ENCODE peak calls at places on chromosomes 4 and X, in five cellular contexts. Y, T, N, X and E are unnamed samples.

GRCh38 chr4:152929888-152930287 is 6.2 kb upstream of the FHDC1 start:
- DNase-seq in Y (no peak), T (no peak), N (no peak), X (no peak), E (no peak)

GRCh38 chr4:137267024-137267423 is 265.3 kb downstream of the PCDH18 start:
- DNase-seq in Y (no peak), T (no peak), N (no peak), X (no peak), E (no peak)

GRCh38 chrX:32293962-32294708 is 917.2 kb downstream of the DMD start:
- DNase-seq in Y (no peak), T (no peak), N (no peak), X (no peak), E (no peak)

GRCh38 chrX:8988456-8988855 is 45.5 kb downstream of the FAM9B start:
- DNase-seq in Y (no peak), T (no peak), N (no peak), X (no peak), E (peak; percentile 0)

GRCh38 chrX:115960440-115961084 is 210.0 kb upstream of the AGTR2 start:
- DNase-seq in Y (no peak), T (no peak), N (no peak), X (no peak), E (no peak)

GRCh38 chr4:76011700-76012387 is 4.5 kb upstream of the CXCL9 start:
- DNase-seq in Y (no peak), T (peak; percentile 37), N (no peak), X (peak; percentile 60), E (no peak)

GRCh38 chr4:121995790-121996537 is 44.1 kb upstream of the TRPC3 start:
- DNase-seq in Y (no peak), T (no peak), N (no peak), X (no peak), E (no peak)

GRCh38 chrX:6052111-6052745 is 176.4 kb downstream of the NLGN4X start:
- DNase-seq in Y (no peak), T (no peak), N (no peak), X (no peak), E (no peak)

GRCh38 chrX:148914783-148915182 is 414.4 kb downstream of the AFF2 start:
- DNase-seq in Y (no peak), T (no peak), N (no peak), X (peak; percentile 72), E (no peak)

GRCh38 chr4:5760936-5761480 is 50.0 kb downstream of the EVC start:
- DNase-seq in Y (no peak), T (no peak), N (no peak), X (no peak), E (no peak)

GRCh38 chr4:37999000-37999745 is 39.0 kb downstream of the PTTG2 start:
- DNase-seq in Y (no peak), T (no peak), N (no peak), X (no peak), E (no peak)

GRCh38 chr4:24980064-24980690 is 50.6 kb downstream of the LGI2 start:
- DNase-seq in Y (peak; percentile 69), T (peak; percentile 47), N (peak; percentile 41), X (peak; percentile 19), E (peak; percentile 33)

GRCh38 chrX:71103110-71103983 is 3.2 kb downstream of the CXorf65 start:
- DNase-seq in Y (peak; percentile 85), T (peak; percentile 66), N (peak; percentile 43), X (no peak), E (no peak)

GRCh38 chr4:16598241-16599224 is 299.9 kb downstream of the LDB2 start:
- DNase-seq in Y (no peak), T (no peak), N (no peak), X (no peak), E (peak; percentile 2)

GRCh38 chr4:177283167-177283566 is 26.5 kb upstream of the NEIL3 start:
- DNase-seq in Y (no peak), T (no peak), N (no peak), X (no peak), E (no peak)

GRCh38 chr4:33054161-33054560 is 2334.0 kb downstream of the PCDH7 start:
- DNase-seq in Y (no peak), T (no peak), N (no peak), X (no peak), E (no peak)

GRCh38 chrX:1313788-1314187 is 22.8 kb upstream of the IL3RA start:
- DNase-seq in Y (no peak), T (no peak), N (no peak), X (no peak), E (no peak)

GRCh38 chrX:132532955-132533354 is 44.1 kb upstream of the MBNL3 start:
- DNase-seq in Y (no peak), T (no peak), N (no peak), X (no peak), E (peak; percentile 87)

GRCh38 chr4:4333265-4333706 is 43.2 kb downstream of the ZBTB49 start:
- DNase-seq in Y (no peak), T (no peak), N (no peak), X (no peak), E (no peak)

GRCh38 chrX:30246769-30247489 is at the start of gene MAGEB1:
- DNase-seq in Y (peak; percentile 70), T (peak; percentile 62), N (peak; percentile 33), X (no peak), E (peak; percentile 8)

GRCh38 chr4:139738846-139739613 is 73.4 kb downstream of the MGST2 start:
- DNase-seq in Y (no peak), T (no peak), N (no peak), X (no peak), E (peak; percentile 91)

GRCh38 chrX:116379854-116380253 is 56.6 kb upstream of the SLC6A14 start:
- DNase-seq in Y (no peak), T (no peak), N (no peak), X (no peak), E (no peak)

GRCh38 chr4:7631288-7631633 is 196.5 kb upstream of the PSAPL1 start:
- DNase-seq in Y (no peak), T (no peak), N (no peak), X (no peak), E (no peak)

GRCh38 chr4:7632971-7633370 is 198.2 kb upstream of the PSAPL1 start:
- DNase-seq in Y (no peak), T (no peak), N (no peak), X (no peak), E (no peak)

GRCh38 chr4:7632341-7632740 is 197.6 kb upstream of the PSAPL1 start:
- DNase-seq in Y (no peak), T (no peak), N (no peak), X (no peak), E (no peak)

GRCh38 chr4:7629855-7630254 is 195.1 kb upstream of the PSAPL1 start:
- DNase-seq in Y (no peak), T (no peak), N (no peak), X (no peak), E (peak; percentile 66)

DNA sequence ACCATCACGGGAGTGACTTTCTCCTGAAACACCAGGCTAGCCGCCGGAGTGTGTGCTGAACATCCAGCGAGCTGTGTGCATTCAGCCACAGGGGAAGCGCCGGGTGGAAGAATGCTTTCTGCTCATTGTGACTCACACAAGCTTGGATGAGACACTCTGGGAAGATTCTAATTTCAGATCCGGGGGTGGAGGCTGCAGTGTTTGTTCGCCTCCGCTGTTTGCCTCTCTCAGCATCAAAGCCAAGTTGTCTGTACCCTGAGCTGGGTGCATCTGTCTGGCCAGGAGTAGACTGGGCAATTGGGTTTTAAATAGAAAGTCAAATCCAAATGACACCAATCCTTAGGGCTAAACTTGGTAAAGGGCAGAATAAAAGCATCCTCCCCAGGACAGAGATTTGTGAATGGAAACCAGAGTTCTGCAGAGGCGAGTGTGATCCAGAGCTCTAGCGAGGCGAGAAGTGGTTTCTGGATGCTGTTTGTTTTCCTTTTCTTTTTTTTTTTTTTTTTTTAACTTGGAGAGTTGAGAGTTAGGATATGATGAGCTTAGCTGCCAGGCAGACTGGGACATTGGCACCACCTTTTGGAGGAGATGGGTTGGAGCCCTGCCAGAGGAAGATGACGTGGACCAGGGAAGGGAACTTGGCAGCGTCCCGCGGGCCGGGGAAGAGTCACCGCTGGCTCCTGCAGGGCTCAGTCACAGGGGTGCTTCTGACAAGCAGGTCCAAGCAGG is 196.0 kb upstream of the PSAPL1 start:
- DNase-seq in Y (no peak), T (no peak), N (no peak), X (no peak), E (peak; percentile 79)
- TF ChIP-seq ATF2 in Y (no peak), T (no peak), N (no peak), X (no peak), E (no peak)

DNA sequence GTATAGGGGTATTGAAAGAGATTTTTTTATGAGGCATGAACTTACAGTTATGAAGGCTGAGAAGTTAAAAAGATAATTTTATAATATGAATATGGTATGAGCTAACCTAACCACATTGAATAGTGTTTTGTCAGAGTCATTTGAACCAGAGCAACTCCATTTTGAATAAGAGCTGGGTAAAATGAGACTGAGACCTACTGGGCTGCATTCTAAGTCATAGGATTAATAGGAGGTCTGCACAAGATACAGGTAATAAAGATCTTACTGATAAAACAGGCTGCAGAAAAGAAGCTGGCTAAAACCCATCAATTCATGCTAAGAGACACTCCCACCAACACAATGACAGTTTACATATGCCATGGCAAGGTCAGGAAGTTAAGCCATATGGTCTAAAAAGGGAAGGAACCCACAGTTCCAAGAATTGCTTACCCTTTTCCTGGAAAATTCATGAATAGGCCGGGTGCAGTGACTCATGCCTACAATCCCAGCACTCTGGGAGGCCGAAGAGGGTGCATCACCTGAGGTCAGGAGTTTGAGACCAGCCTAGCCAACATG is 209.2 kb downstream of the TECRL start:
- DNase-seq in Y (no peak), T (no peak), N (no peak), X (no peak), E (no peak)
- TF ChIP-seq ATF2 in Y (no peak), T (no peak), N (no peak), X (no peak), E (no peak)

DNA sequence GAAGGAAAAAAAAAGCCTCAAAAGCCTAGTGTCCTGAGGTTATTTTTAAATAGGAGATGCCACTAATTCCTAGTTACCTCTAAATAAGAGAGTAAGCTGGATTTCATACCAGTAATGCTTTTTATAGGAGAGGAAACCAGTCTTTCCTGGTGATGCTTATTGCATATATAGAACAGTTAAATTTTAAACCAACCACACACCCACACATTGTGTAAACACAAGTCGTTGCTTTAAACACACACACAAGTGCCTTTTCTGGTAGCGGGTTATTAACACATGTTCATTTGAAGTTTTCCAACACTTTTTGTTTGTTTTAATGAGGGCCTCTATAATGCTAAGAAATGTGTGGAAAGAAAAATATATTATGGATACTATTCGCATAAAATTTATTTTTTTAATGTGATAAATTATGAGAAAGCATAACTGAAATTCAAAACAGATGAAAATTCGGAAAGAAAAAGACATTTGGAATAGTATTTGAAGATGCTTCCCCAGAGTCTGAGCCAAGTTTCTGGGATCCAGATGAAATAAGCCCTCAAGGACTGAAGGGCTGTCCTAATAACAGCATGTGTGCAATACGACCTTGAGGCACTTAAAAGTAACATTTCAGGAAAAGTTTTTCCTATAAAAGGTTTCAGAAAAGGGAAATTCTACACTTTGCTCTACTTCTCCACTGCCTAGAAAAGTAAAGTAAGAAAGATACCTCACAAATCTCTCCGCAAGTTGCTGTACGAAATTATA is 2.0 kb downstream of the ANTXR2 start:
- DNase-seq in Y (no peak), T (no peak), N (no peak), X (no peak), E (peak; percentile 34)
- TF ChIP-seq ATF2 in Y (no peak), T (no peak), N (no peak), X (no peak), E (no peak)

GRCh38 chr4:1851575-1852415 is 4.2 kb downstream of the LETM1 start:
- DNase-seq in Y (peak; percentile 27), T (no peak), N (no peak), X (no peak), E (no peak)
- TF ChIP-seq ATF2 in Y (no peak), T (no peak), N (no peak), X (no peak), E (no peak)